ENCODE peak calls at places on chromosomes 1 and 21, in nine cellular contexts. M, R, F, Z, K, J, B, H and L are unnamed samples.

GRCh38 chr21:28215214-28215954 is 777.3 kb downstream of the LTN1 start:
- DNase-seq in M (no peak), R (no peak), F (no peak), Z (no peak), K (peak), J (no peak), B (peak), H (no peak), L (no peak)

GRCh38 chr1:237258871-237259270 is 216.9 kb downstream of the RYR2 start:
- DNase-seq in M (no peak), R (no peak), F (peak), Z (no peak), K (no peak), J (no peak), B (no peak), H (no peak), L (no peak)

GRCh38 chr1:55065649-55066048 is 26.3 kb downstream of the PCSK9 start:
- DNase-seq in M (no peak), R (no peak), F (no peak), Z (no peak), K (no peak), J (no peak), B (no peak), H (no peak), L (peak)

GRCh38 chr1:8551613-8552093 is 233.7 kb downstream of the SLC45A1 start:
- DNase-seq in M (no peak), R (no peak), F (no peak), Z (no peak), K (no peak), J (no peak), B (no peak), H (no peak), L (no peak)

GRCh38 chr1:109933856-109934711 is 23.4 kb downstream of the CSF1 start:
- DNase-seq in M (no peak), R (no peak), F (no peak), Z (peak), K (no peak), J (no peak), B (no peak), H (no peak), L (peak)

GRCh38 chr1:10031461-10031860 is 1.3 kb upstream of the UBE4B start:
- DNase-seq in M (no peak), R (no peak), F (no peak), Z (no peak), K (no peak), J (no peak), B (peak), H (no peak), L (no peak)

GRCh38 chr1:212213754-212214153 is 71.5 kb upstream of the PPP2R5A start:
- DNase-seq in M (no peak), R (no peak), F (no peak), Z (no peak), K (no peak), J (no peak), B (no peak), H (no peak), L (no peak)

GRCh38 chr21:33395866-33396265 is 7.3 kb upstream of the IFNGR2 start:
- DNase-seq in M (no peak), R (no peak), F (no peak), Z (no peak), K (no peak), J (no peak), B (no peak), H (no peak), L (no peak)

GRCh38 chr21:26686278-26686677 is 113.2 kb upstream of the CYYR1 start:
- DNase-seq in M (no peak), R (no peak), F (no peak), Z (peak), K (no peak), J (peak), B (peak), H (peak), L (no peak)

GRCh38 chr1:26110731-26111529 is 694 bp upstream of the PDIK1L start:
- DNase-seq in M (peak), R (peak), F (peak), Z (peak), K (no peak), J (peak), B (peak), H (peak), L (peak)

GRCh38 chr1:4768553-4768952 is 114.1 kb downstream of the AJAP1 start:
- DNase-seq in M (no peak), R (peak), F (no peak), Z (no peak), K (no peak), J (no peak), B (no peak), H (no peak), L (no peak)

GRCh38 chr1:4305526-4306301 is 348.7 kb upstream of the AJAP1 start:
- DNase-seq in M (peak), R (no peak), F (no peak), Z (no peak), K (no peak), J (no peak), B (no peak), H (no peak), L (no peak)

GRCh38 chr1:149846042-149846441 is 53.3 kb upstream of the BOLA1 start:
- DNase-seq in M (no peak), R (no peak), F (no peak), Z (no peak), K (no peak), J (no peak), B (no peak), H (no peak), L (no peak)

GRCh38 chr1:26408604-26409003 is 2.0 kb upstream of the LIN28A start:
- DNase-seq in M (peak), R (no peak), F (peak), Z (peak), K (peak), J (peak), B (peak), H (peak), L (peak)

GRCh38 chr1:29971703-29972102 is 735.4 kb downstream of the PTPRU start:
- DNase-seq in M (no peak), R (no peak), F (no peak), Z (no peak), K (no peak), J (no peak), B (no peak), H (no peak), L (no peak)

GRCh38 chr1:107993920-107994319 is 28.9 kb upstream of the VAV3 start:
- DNase-seq in M (no peak), R (no peak), F (no peak), Z (no peak), K (no peak), J (no peak), B (no peak), H (no peak), L (no peak)

GRCh38 chr1:162822391-162823200 is 32.1 kb downstream of the HSD17B7 start:
- DNase-seq in M (peak), R (peak), F (peak), Z (no peak), K (no peak), J (peak), B (no peak), H (peak), L (no peak)

GRCh38 chr1:91091812-91092211 is 70.0 kb upstream of the ZNF644 start:
- DNase-seq in M (no peak), R (no peak), F (no peak), Z (no peak), K (no peak), J (no peak), B (peak), H (no peak), L (no peak)

GRCh38 chr1:79819140-79819539 is 812.6 kb upstream of the ADGRL4 start:
- DNase-seq in M (no peak), R (no peak), F (no peak), Z (no peak), K (no peak), J (no peak), B (no peak), H (no peak), L (no peak)

GRCh38 chr1:202281316-202282016 is 60.3 kb downstream of the UBE2T start:
- DNase-seq in M (no peak), R (peak), F (no peak), Z (no peak), K (no peak), J (no peak), B (peak), H (no peak), L (peak)

GRCh38 chr1:156749429-156750118 is 1.9 kb downstream of the HDGF start:
- DNase-seq in M (no peak), R (no peak), F (no peak), Z (no peak), K (no peak), J (no peak), B (no peak), H (no peak), L (no peak)

GRCh38 chr1:230310381-230311163 is 115.6 kb downstream of the PGBD5 start:
- DNase-seq in M (no peak), R (peak), F (peak), Z (peak), K (peak), J (peak), B (peak), H (peak), L (no peak)

GRCh38 chr1:201450721-201451291 is 18.2 kb downstream of the PHLDA3 start:
- DNase-seq in M (no peak), R (peak), F (peak), Z (no peak), K (no peak), J (peak), B (no peak), H (no peak), L (no peak)

GRCh38 chr1:96710708-96711477 is 10.7 kb upstream of the PTBP2 start:
- DNase-seq in M (no peak), R (no peak), F (no peak), Z (no peak), K (no peak), J (no peak), B (peak), H (no peak), L (no peak)

GRCh38 chr1:30638811-30639210 is 84.6 kb downstream of the MATN1 start:
- DNase-seq in M (no peak), R (no peak), F (no peak), Z (no peak), K (no peak), J (no peak), B (no peak), H (no peak), L (no peak)

GRCh38 chr1:12697406-12697805 is 18.5 kb upstream of the AADACL3 start:
- DNase-seq in M (no peak), R (no peak), F (no peak), Z (no peak), K (no peak), J (no peak), B (no peak), H (no peak), L (no peak)

GRCh38 chr1:209335090-209335692 is 248.3 kb upstream of the CAMK1G start:
- DNase-seq in M (no peak), R (peak), F (no peak), Z (peak), K (no peak), J (peak), B (peak), H (peak), L (no peak)
- TF ChIP-seq CTCF in M (peak), R (peak), F (peak), Z (peak), K (peak), J (peak), B (peak), H (peak), L (peak)

DNA sequence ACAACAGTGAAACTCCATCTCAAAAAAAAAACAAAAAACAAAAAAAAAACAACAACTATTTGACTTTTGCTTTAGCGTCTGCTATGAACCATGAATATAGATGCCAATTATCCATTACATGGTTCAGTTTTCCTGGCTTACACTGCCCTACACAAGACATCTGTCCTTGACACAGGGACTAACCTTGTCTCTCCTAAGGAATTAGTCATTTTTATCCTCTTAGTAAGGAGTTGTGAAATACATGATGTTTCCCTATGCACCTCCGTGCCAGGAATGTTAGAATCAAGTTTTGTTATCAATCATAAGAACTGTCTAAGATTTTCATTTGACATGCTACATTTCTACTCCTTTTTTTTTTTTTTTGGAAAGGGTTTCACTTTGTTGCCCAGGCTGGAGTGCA is 241.8 kb downstream of the KIF26B start:
- DNase-seq in M (no peak), R (no peak), F (no peak), Z (no peak), K (no peak), J (no peak), B (peak), H (no peak), L (no peak)
- TF ChIP-seq CTCF in M (no peak), R (no peak), F (no peak), Z (no peak), K (no peak), J (no peak), B (no peak), H (no peak), L (no peak)

GRCh38 chr21:30257773-30258172 is 25.0 kb downstream of the KRTAP24-1 start:
- DNase-seq in M (no peak), R (peak), F (no peak), Z (no peak), K (no peak), J (peak), B (peak), H (no peak), L (no peak)
- TF ChIP-seq CTCF in M (peak), R (peak), F (peak), Z (no peak), K (no peak), J (peak), B (peak), H (no peak), L (no peak)

DNA sequence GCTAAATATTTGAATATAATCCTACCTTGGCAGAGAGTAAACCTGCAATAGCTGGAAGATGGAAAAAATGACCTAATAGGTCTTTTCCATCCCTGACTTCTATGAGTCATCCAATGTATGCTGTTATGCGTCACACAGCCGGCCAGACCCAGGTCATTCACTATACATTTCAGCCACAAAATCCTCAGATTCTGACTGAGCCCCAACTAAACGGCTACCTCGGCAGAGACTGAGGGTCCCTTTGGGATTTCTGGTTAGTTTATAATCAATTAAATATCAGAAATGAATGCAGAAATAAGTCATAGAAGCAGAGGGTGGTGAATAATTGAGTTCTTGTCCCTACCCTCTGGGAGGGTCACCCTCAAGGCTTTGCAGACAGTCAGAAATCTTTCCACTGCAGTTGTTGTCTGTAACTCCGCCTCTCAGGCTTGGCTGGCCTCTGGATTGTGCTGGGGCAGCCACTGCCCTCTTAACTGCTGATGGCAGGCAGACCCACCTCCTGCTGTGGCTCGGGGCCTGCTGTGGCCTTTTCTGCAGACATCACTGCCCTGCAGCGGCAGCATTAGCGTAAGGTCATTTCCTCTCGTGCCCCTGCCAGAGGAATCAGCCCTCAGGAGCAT is 240.5 kb downstream of the TGFB2 start:
- DNase-seq in M (peak), R (no peak), F (no peak), Z (no peak), K (no peak), J (peak), B (peak), H (peak), L (no peak)
- TF ChIP-seq CTCF in M (peak), R (no peak), F (no peak), Z (no peak), K (no peak), J (no peak), B (no peak), H (peak), L (no peak)

GRCh38 chr1:161201828-161202712 is at the start of gene NDUFS2:
- DNase-seq in M (peak), R (peak), F (peak), Z (peak), K (peak), J (peak), B (peak), H (peak), L (peak)
- TF ChIP-seq CTCF in M (peak), R (peak), F (no peak), Z (no peak), K (no peak), J (no peak), B (peak), H (peak), L (no peak)

GRCh38 chr1:17516303-17517214 is 22.9 kb upstream of the ARHGEF10L start:
- DNase-seq in M (no peak), R (no peak), F (no peak), Z (no peak), K (no peak), J (no peak), B (no peak), H (no peak), L (no peak)

GRCh38 chr1:17520473-17521319 is 18.8 kb upstream of the ARHGEF10L start:
- DNase-seq in M (no peak), R (no peak), F (no peak), Z (no peak), K (no peak), J (no peak), B (no peak), H (no peak), L (no peak)

GRCh38 chr1:17521946-17522612 is 17.4 kb upstream of the ARHGEF10L start:
- DNase-seq in M (no peak), R (no peak), F (no peak), Z (no peak), K (no peak), J (no peak), B (no peak), H (no peak), L (no peak)

GRCh38 chr1:17523487-17524029 is 15.9 kb upstream of the ARHGEF10L start:
- DNase-seq in M (no peak), R (no peak), F (no peak), Z (no peak), K (no peak), J (no peak), B (no peak), H (no peak), L (no peak)

GRCh38 chr1:17520041-17520440 is 19.5 kb upstream of the ARHGEF10L start:
- DNase-seq in M (no peak), R (no peak), F (no peak), Z (no peak), K (no peak), J (no peak), B (peak), H (no peak), L (no peak)
- TF ChIP-seq CTCF in M (no peak), R (no peak), F (no peak), Z (no peak), K (no peak), J (no peak), B (no peak), H (no peak), L (no peak)

GRCh38 chr21:39127506-39127905 is 55.7 kb downstream of the PSMG1 start:
- DNase-seq in M (no peak), R (no peak), F (no peak), Z (no peak), K (no peak), J (peak), B (no peak), H (no peak), L (no peak)
- TF ChIP-seq CTCF in M (no peak), R (no peak), F (no peak), Z (no peak), K (no peak), J (no peak), B (no peak), H (no peak), L (no peak)